ENCODE peak calls at places on chromosomes 13 and 19, in seven cellular contexts. B, R, M, J, F, A and Q are unnamed samples. For H3K27me3, the result is how much of the 10 kb centered on the place peaks cover.

GRCh38 chr19:10230155-10230903 is 802 bp downstream of the S1PR2 start:
- DNase-seq in R (peak), J (peak), F (peak), A (no peak), M (peak), B (peak), Q (peak)

GRCh38 chr13:79457948-79458347 is 23.0 kb upstream of the NDFIP2 start:
- DNase-seq in R (peak), B (no peak), A (peak), F (peak), J (no peak), M (no peak), Q (no peak)

GRCh38 chr13:94233401-94233800 is 246.1 kb downstream of the DCT start:
- DNase-seq in A (peak), R (no peak), F (peak), J (no peak), M (no peak), B (peak), Q (no peak)

GRCh38 chr19:29662604-29663404 is 2.5 kb upstream of the PLEKHF1 start:
- DNase-seq in J (peak), R (peak), F (peak), A (peak), M (no peak), B (peak), Q (peak)

GRCh38 chr13:30798776-30799625 is 63.7 kb downstream of the ALOX5AP start:
- DNase-seq in F (peak), B (no peak), A (no peak), R (peak), J (no peak), M (no peak), Q (no peak)

GRCh38 chr19:33819875-33820781 is 23.5 kb downstream of the KCTD15 start:
- DNase-seq in A (peak), J (peak), M (peak), R (peak), B (peak), F (peak), Q (peak)

GRCh38 chr13:50149932-50150331 is 134.7 kb downstream of the KCNRG start:
- DNase-seq in A (no peak), F (no peak), B (no peak), M (no peak), J (no peak), R (no peak), Q (no peak)

GRCh38 chr13:40595693-40596092 is 70.7 kb downstream of the FOXO1 start:
- DNase-seq in R (no peak), M (no peak), F (peak), A (peak), J (no peak), B (no peak), Q (no peak)

GRCh38 chr13:68323106-68323505 is 1093.0 kb upstream of the PCDH9 start:
- DNase-seq in A (no peak), M (no peak), B (no peak), J (no peak), F (no peak), R (no peak), Q (no peak)

GRCh38 chr19:45902651-45903625 is 525 bp upstream of the MYPOP start:
- DNase-seq in J (peak), F (peak), A (peak), M (peak), B (peak), R (peak), Q (peak)

GRCh38 chr19:14368011-14368513 is 13.2 kb upstream of the ADGRE5 start:
- DNase-seq in B (no peak), F (no peak), J (no peak), M (no peak), A (no peak), R (no peak), Q (no peak)

GRCh38 chr13:77583551-77583950 is 48.0 kb downstream of the SCEL start:
- DNase-seq in R (no peak), F (no peak), B (no peak), J (no peak), M (no peak), A (no peak), Q (no peak)

GRCh38 chr19:56919308-56919995 is 78.9 kb upstream of the PEG3 start:
- DNase-seq in B (no peak), F (no peak), J (no peak), M (no peak), R (no peak), A (no peak), Q (no peak)

GRCh38 chr13:24821207-24821606 is 57.2 kb downstream of the RNF17 start:
- DNase-seq in F (no peak), M (no peak), A (no peak), B (no peak), J (no peak), R (no peak), Q (no peak)

GRCh38 chr13:79490846-79491245 is 9.9 kb downstream of the NDFIP2 start:
- DNase-seq in R (peak), J (no peak), F (peak), A (no peak), B (no peak), M (no peak), Q (no peak)

GRCh38 chr19:15397236-15397635 is 17.6 kb upstream of the AKAP8 start:
- DNase-seq in F (no peak), R (no peak), J (no peak), B (no peak), A (no peak), M (no peak), Q (no peak)

GRCh38 chr13:99974939-99975561 is 3.5 kb upstream of the ZIC5 start:
- DNase-seq in R (peak), F (no peak), M (no peak), A (no peak), J (no peak), B (no peak), Q (no peak)

GRCh38 chr13:99976502-99977115 is 5.0 kb upstream of the ZIC2 start:
- DNase-seq in M (no peak), A (no peak), F (no peak), B (no peak), J (no peak), R (no peak), Q (no peak)

GRCh38 chr13:67101730-67102467 is 128.2 kb downstream of the PCDH9 start:
- DNase-seq in B (no peak), R (no peak), F (peak), M (no peak), A (no peak), J (no peak), Q (no peak)

GRCh38 chr19:5339950-5340636 is 519 bp downstream of the PTPRS start:
- DNase-seq in M (no peak), F (no peak), J (no peak), B (no peak), R (no peak), A (peak), Q (no peak)

GRCh38 chr19:29878973-29879654 is 62.9 kb upstream of the URI1 start:
- DNase-seq in J (no peak), R (peak), M (no peak), B (peak), F (peak), A (peak), Q (peak)

GRCh38 chr19:55643003-55643732 is at the start of gene ZNF581:
- DNase-seq in J (no peak), F (peak), A (peak), B (peak), R (peak), M (peak), Q (peak)

DNA sequence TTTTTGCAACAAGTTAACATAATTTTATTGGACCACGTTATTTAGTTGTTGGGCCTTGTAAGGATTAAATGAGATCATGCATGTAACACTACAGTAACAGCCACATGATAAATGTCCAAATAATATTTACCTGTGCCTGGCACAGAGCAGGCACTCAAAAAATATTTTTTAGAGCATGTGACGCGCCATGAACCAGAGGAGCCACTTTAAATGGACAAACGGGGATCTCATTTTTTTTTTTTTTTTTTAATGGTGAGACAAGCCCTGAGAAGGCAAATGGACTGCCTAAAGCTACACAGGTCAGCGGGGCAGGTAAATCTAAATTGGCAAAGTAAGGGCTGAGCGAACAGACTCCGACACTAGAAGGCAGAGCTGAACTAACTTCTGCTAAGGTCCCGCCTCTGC is 840 bp upstream of the RPS19 start:
- DNase-seq in J (no peak), M (no peak), F (no peak), B (no peak), R (no peak), A (no peak), Q (no peak)
- H3K27ac ChIP-seq in J (peak), M (peak), F (no peak), B (peak), R (no peak), A (peak), Q (peak)

GRCh38 chr13:48578516-48579166 is 45.8 kb upstream of the RCBTB2 start:
- DNase-seq in R (peak), A (no peak), J (no peak), F (no peak), M (peak), B (no peak), Q (no peak)
- H3K27me3 ChIP-seq in R (under half), A (under half), J (under half), F (under half), M (under half), B (under half), Q (under half)

DNA sequence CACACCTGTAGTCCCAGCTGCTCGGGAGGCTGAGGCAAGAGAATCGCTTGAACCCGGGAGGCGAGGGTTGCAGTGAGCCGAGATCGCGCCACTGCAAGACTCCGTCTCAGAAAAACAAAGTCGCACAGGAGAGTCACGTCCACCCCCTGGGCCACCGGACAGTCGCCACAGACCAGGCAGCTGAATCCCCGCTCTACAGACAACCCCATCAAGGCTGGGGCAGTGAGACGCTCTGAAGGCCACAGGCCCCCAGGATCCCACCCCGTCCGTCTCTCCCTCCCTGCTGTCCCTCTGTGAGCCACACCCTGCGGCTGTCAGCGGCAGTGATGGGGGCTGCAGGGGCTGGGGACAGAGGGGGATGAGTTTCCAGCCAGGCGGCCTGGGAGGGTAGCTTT is 15.5 kb upstream of the PTBP1 start:
- DNase-seq in R (no peak), J (no peak), M (no peak), A (no peak), B (no peak), F (no peak), Q (no peak)
- H3K4me3 ChIP-seq in R (no peak), J (no peak), M (peak), A (peak), B (no peak), F (no peak), Q (no peak)

GRCh38 chr13:19050901-19051300 is 130.7 kb downstream of the TUBA3C start:
- DNase-seq in M (no peak), J (no peak), B (no peak), R (no peak), A (no peak), F (no peak), Q (no peak)
- H3K27ac ChIP-seq in M (no peak), J (no peak), B (no peak), R (no peak), A (no peak), F (no peak), Q (no peak)

GRCh38 chr19:1871630-1872029 is 8.3 kb upstream of the KLF16 start:
- DNase-seq in R (no peak), B (no peak), A (no peak), M (no peak), J (no peak), F (no peak), Q (no peak)
- H3K27me3 ChIP-seq in R (under half), B (under half), A (under half), M (under half), J (under half), F (under half), Q (under half)

GRCh38 chr19:50607388-50607787 is 32.3 kb downstream of the SYT3 start:
- DNase-seq in M (no peak), J (no peak), A (no peak), R (no peak), B (no peak), F (no peak), Q (no peak)

GRCh38 chr19:50602496-50602895 is 34.3 kb upstream of the LRRC4B start:
- DNase-seq in A (no peak), B (no peak), R (no peak), F (no peak), J (no peak), M (no peak), Q (no peak)

GRCh38 chr19:50602935-50603334 is 34.7 kb upstream of the LRRC4B start:
- DNase-seq in M (no peak), J (no peak), F (no peak), B (no peak), A (no peak), R (no peak), Q (no peak)

GRCh38 chr19:50607874-50608785 is 31.6 kb downstream of the SYT3 start:
- DNase-seq in M (peak), F (peak), A (peak), B (peak), J (peak), R (peak), Q (peak)
- H3K4me3 ChIP-seq in M (no peak), F (no peak), A (no peak), B (no peak), J (no peak), R (no peak), Q (no peak)

GRCh38 chr13:31846182-31846938 is 107.0 kb downstream of the RXFP2 start:
- DNase-seq in B (peak), F (peak), M (peak), A (peak), R (peak), J (peak), Q (peak)
- H3K27ac ChIP-seq in B (peak), F (no peak), M (peak), A (no peak), R (no peak), J (peak), Q (peak)

DNA sequence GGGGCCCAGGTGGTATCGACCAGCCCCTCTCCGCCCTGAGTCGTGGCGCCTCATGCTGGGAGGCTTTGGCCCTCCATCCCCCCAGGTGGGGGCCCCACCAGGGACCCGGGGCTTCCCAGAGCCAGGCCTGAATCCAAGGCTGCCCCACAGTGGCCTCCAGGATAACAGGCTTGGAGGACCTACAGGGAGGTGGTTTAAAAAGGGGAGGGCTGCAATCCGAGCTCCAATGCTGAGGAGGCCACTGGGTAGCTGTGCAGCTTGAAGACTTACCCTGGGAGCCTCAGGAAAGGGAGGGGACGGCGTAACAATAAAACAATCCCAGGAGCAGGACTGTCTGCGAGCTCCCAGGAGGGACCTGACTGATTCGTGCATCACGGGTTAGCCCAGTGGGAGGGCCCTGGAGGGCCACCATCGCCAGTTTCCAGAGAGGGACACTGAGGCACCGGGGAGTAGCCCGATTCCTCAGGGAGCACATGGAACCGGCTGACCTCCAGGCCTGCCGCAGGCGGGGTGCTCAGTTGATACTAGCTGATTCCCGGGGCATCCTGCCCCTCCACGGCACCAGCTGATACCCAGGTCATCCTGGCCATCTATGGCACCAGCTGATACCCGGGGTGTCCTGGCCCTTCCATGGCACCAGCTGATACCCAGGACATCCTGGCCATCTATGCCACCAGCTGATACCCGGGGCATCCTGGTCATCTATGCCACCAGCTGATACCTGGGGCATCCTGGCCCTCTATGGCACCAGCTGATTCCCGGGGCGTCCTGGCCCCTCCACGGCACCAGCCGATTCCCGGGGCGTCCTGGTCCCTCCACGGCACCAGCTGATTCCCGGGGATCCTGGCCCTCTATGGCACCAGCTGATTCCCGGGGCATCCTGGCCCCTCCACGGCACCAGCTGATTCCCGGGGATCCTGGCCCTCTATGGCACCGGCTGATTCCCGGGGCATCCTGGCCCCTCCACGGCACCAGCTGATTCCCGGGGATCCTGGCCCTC is 3.7 kb upstream of the C2CD4C start:
- DNase-seq in A (no peak), F (no peak), R (peak), J (no peak), B (peak), M (no peak), Q (no peak)
- H3K27me3 ChIP-seq in A (under half), F (under half), R (under half), J (under half), B (half or more), M (under half), Q (under half)